ENCODE peak calls at places on chromosomes 3 and 15, in six cellular contexts. F is substantia nigra; R is stimulated activated CD4-positive, alpha-beta T cell treated with anti-CD3 and anti-CD28 coated beads, Interleukin-4, amount 100 ng/mL, for 4 hours; D is effector CD4-positive, alpha-beta T cell; Q is T-helper 17 cell; B is posterior cingulate gyrus. E is an unnamed sample.

GRCh38 chr3:47512416-47513124 is 942 bp downstream of the ELP6 start:
- DNase-seq in Q (peak; percentile 10), F (no peak), R (no peak), D (peak; percentile 4), B (no peak), E (no peak)

GRCh38 chr3:98534734-98535133 is 3.0 kb downstream of the GPR15 start:
- DNase-seq in B (no peak), R (no peak), D (no peak), F (no peak), Q (no peak), E (no peak)

GRCh38 chr15:70241031-70241430 is 143.3 kb upstream of the TLE3 start:
- DNase-seq in R (no peak), F (no peak), D (no peak), Q (no peak), B (no peak), E (no peak)

GRCh38 chr15:25863067-25863967 is at the start of gene ATP10A:
- DNase-seq in D (peak; percentile 20), F (no peak), R (peak; percentile 45), Q (no peak), B (no peak), E (no peak)

GRCh38 chr15:85723960-85724945 is 70.5 kb downstream of the KLHL25 start:
- DNase-seq in Q (no peak), F (no peak), D (no peak), B (no peak), R (no peak), E (no peak)

GRCh38 chr3:148911173-148911572 is 46.1 kb downstream of the CPA3 start:
- DNase-seq in Q (no peak), R (no peak), D (no peak), B (no peak), F (no peak), E (no peak)

GRCh38 chr3:59660852-59661624 is 611.2 kb upstream of the CFAP20DC start:
- DNase-seq in D (no peak), R (no peak), B (peak; percentile 27), F (no peak), Q (no peak), E (no peak)

GRCh38 chr15:33256874-33257273 is 53.9 kb upstream of the RYR3 start:
- DNase-seq in Q (no peak), D (no peak), F (no peak), R (no peak), B (no peak), E (no peak)

GRCh38 chr3:14448063-14448462 is 45.7 kb downstream of the SLC6A6 start:
- DNase-seq in D (no peak), R (no peak), F (no peak), Q (no peak), B (no peak), E (no peak)

GRCh38 chr3:190081387-190081786 is 39.3 kb downstream of the P3H2 start:
- DNase-seq in D (no peak), Q (no peak), F (no peak), R (no peak), B (no peak), E (no peak)

GRCh38 chr3:121651684-121652083 is 9.0 kb downstream of the HCLS1 start:
- DNase-seq in F (no peak), R (no peak), Q (no peak), B (no peak), D (no peak), E (no peak)

GRCh38 chr3:46440531-46441294 is 24.0 kb downstream of the LTF start:
- DNase-seq in Q (no peak), D (no peak), F (no peak), B (no peak), R (no peak), E (peak; percentile 43)

GRCh38 chr3:106814231-106814630 is 563.0 kb upstream of the CCDC54 start:
- DNase-seq in R (no peak), B (peak; percentile 19), Q (no peak), D (no peak), F (no peak), E (no peak)

GRCh38 chr3:10941972-10942371 is 50.6 kb upstream of the SLC6A1 start:
- DNase-seq in D (no peak), R (peak; percentile 18), F (no peak), Q (no peak), B (no peak), E (no peak)